ENCODE peak calls at places on chromosomes 2 and 18, in six cellular contexts. J, E, V, I, Q and X are unnamed samples.
A peak's percentile ranks its signal among the peaks of the same experiment; 100 is the strongest.

GRCh38 chr2:190270298-190270697 is 49.3 kb downstream of the HIBCH start:
- DNase-seq in Q (peak; percentile 21), E (no peak), J (no peak), I (no peak), V (no peak), X (no peak)

GRCh38 chr2:34001557-34001956 is 402.5 kb upstream of the FAM98A start:
- DNase-seq in E (no peak), I (no peak), V (no peak), J (no peak), Q (no peak), X (no peak)

GRCh38 chr2:173044686-173045085 is 31.0 kb upstream of the MAP3K20 start:
- DNase-seq in E (no peak), Q (no peak), J (no peak), I (no peak), V (no peak), X (no peak)

GRCh38 chr18:21187886-21188285 is 54.1 kb upstream of the GREB1L start:
- DNase-seq in E (no peak), V (no peak), I (no peak), Q (no peak), J (no peak), X (no peak)

GRCh38 chr18:41579185-41579584 is 375.8 kb upstream of the PIK3C3 start:
- DNase-seq in J (no peak), E (no peak), Q (no peak), I (no peak), V (no peak), X (no peak)

GRCh38 chr2:143732076-143732475 is 602.9 kb downstream of the ARHGAP15 start:
- DNase-seq in V (no peak), Q (no peak), I (no peak), J (no peak), E (no peak), X (no peak)

GRCh38 chr2:64023485-64024258 is 4.4 kb upstream of the VPS54 start:
- DNase-seq in E (peak; percentile 12), Q (no peak), I (no peak), V (peak; percentile 54), J (no peak), X (peak; percentile 21)

GRCh38 chr2:11133238-11133935 is 21.9 kb upstream of the SLC66A3 start:
- DNase-seq in I (no peak), V (no peak), E (peak; percentile 76), Q (no peak), J (no peak), X (no peak)

GRCh38 chr2:177501186-177501585 is 108.6 kb downstream of the AGPS start:
- DNase-seq in I (no peak), V (no peak), J (no peak), E (no peak), Q (no peak), X (no peak)

GRCh38 chr2:1868683-1869141 is 124.4 kb upstream of the PXDN start:
- DNase-seq in J (no peak), I (no peak), E (peak; percentile 68), V (no peak), Q (no peak), X (no peak)

GRCh38 chr2:155630760-155631159 is 701.8 kb downstream of the NR4A2 start:
- DNase-seq in J (no peak), E (no peak), Q (no peak), V (no peak), I (no peak), X (no peak)

GRCh38 chr2:234488913-234489451 is 7.9 kb downstream of the ARL4C start:
- DNase-seq in Q (no peak), E (no peak), J (no peak), V (peak; percentile 45), I (no peak), X (no peak)

GRCh38 chr2:172790404-172790803 is 54.8 kb downstream of the RAPGEF4 start:
- DNase-seq in E (no peak), V (no peak), J (no peak), Q (no peak), I (no peak), X (no peak)

GRCh38 chr18:44679912-44680270 is 797 bp upstream of the SETBP1 start:
- DNase-seq in E (peak; percentile 81), J (peak; percentile 58), V (peak; percentile 52), Q (peak; percentile 16), I (peak; percentile 66), X (peak; percentile 77)

GRCh38 chr2:105800036-105800755 is 55.5 kb downstream of the NCK2 start:
- DNase-seq in I (no peak), Q (no peak), J (no peak), V (no peak), E (no peak), X (no peak)

GRCh38 chr18:79611040-79611681 is 68.4 kb upstream of the CTDP1 start:
- DNase-seq in V (no peak), Q (no peak), J (no peak), E (no peak), I (no peak), X (peak; percentile 31)

GRCh38 chr2:62293490-62294212 is 97.7 kb downstream of the B3GNT2 start:
- DNase-seq in E (peak; percentile 93), J (peak; percentile 93), Q (no peak), V (peak; percentile 31), I (peak; percentile 95), X (peak; percentile 93)

GRCh38 chr2:160921401-160921964 is 238.7 kb upstream of the TANK start:
- DNase-seq in E (no peak), Q (no peak), I (no peak), J (no peak), V (no peak), X (no peak)

GRCh38 chr2:70124983-70125480 is 37.8 kb downstream of the PCBP1 start:
- DNase-seq in I (peak; percentile 69), E (peak; percentile 81), V (peak; percentile 65), J (peak; percentile 61), Q (peak; percentile 71), X (peak; percentile 77)

GRCh38 chr18:30903566-30903965 is 139.0 kb downstream of the DSC3 start:
- DNase-seq in Q (no peak), I (no peak), E (no peak), V (no peak), J (no peak), X (no peak)

GRCh38 chr2:53088062-53088461 is 679.5 kb upstream of the CHAC2 start:
- DNase-seq in E (no peak), J (no peak), I (no peak), Q (no peak), V (no peak), X (no peak)

GRCh38 chr18:13318644-13319501 is 100.3 kb downstream of the LDLRAD4 start:
- DNase-seq in V (no peak), Q (no peak), J (no peak), E (no peak), I (no peak), X (no peak)

GRCh38 chr2:196479350-196479749 is 160.2 kb upstream of the CCDC150 start:
- DNase-seq in I (no peak), V (no peak), E (no peak), Q (no peak), J (no peak), X (no peak)

GRCh38 chr2:4190548-4190947 is 487.2 kb downstream of the DCDC2C start:
- DNase-seq in E (no peak), Q (no peak), V (no peak), J (no peak), I (no peak), X (no peak)

GRCh38 chr2:163775304-163775703 is 39.5 kb upstream of the FIGN start:
- DNase-seq in V (no peak), I (no peak), Q (no peak), J (no peak), E (no peak), X (no peak)

GRCh38 chr18:34345738-34346137 is 121.0 kb upstream of the NOL4 start:
- DNase-seq in V (no peak), E (no peak), I (no peak), Q (no peak), J (no peak), X (no peak)

GRCh38 chr2:42117923-42118758 is 51.0 kb upstream of the EML4 start:
- DNase-seq in I (no peak), Q (no peak), J (no peak), E (no peak), V (peak; percentile 80), X (no peak)

GRCh38 chr2:238173692-238174091 is 14.9 kb downstream of the ERFE start:
- DNase-seq in Q (no peak), I (no peak), E (no peak), J (no peak), V (peak; percentile 18), X (no peak)
- TF ChIP-seq CTCF in Q (no peak), I (no peak), E (peak; percentile 33), J (no peak), V (peak; percentile 63), X (no peak)

GRCh38 chr2:171432206-171432968 is 1.4 kb downstream of the METTL8 start:
- DNase-seq in J (no peak), Q (no peak), V (no peak), E (no peak), I (no peak), X (no peak)
- H3K4me3 ChIP-seq in J (no peak overlapping the region), Q (peak overlapping the region; percentile 57), V (peak overlapping the region; percentile 88), E (peak overlapping the region; percentile 68), I (no peak overlapping the region), X (no peak overlapping the region)

DNA sequence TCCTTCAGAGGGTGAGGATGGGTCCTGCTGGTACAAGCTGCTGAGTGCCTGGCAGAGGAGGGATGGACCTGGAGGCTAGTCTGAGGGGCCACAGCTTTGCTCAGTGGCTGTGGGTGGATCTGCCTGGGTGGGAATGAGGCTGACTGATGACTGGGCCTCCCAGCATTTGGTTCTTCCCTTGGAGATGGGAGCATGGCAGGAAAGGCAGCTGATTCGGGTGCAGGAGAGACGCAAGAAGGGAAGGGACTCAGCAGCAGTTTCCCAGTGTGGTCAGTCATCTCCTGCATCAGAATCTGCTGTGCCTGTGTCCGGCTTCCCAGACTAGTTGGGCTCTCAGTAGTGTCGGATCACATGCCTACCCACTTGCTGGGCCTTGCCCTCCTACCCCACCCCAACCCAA is 7.3 kb downstream of the WIPF1 start:
- DNase-seq in V (no peak), Q (no peak), I (no peak), J (no peak), E (no peak), X (no peak)
- H3K4me1 ChIP-seq in V (peaks cover 55% of the 10 kb centered on the region), Q (peaks cover 16% of the 10 kb centered on the region), I (no peaks in the 10 kb centered on the region), J (peaks cover 87% of the 10 kb centered on the region), E (peaks cover 20% of the 10 kb centered on the region), X (no peaks in the 10 kb centered on the region)

GRCh38 chr2:30686000-30686399 is 121.2 kb downstream of the CAPN13 start:
- DNase-seq in V (peak; percentile 30), E (peak; percentile 19), I (no peak), J (no peak), Q (no peak), X (no peak)

GRCh38 chr2:30684026-30684425 is 123.2 kb downstream of the CAPN13 start:
- DNase-seq in V (no peak), J (no peak), I (no peak), Q (no peak), E (no peak), X (no peak)

GRCh38 chr2:30683240-30683956 is 123.8 kb downstream of the CAPN13 start:
- DNase-seq in E (no peak), I (no peak), Q (no peak), J (no peak), V (peak; percentile 60), X (no peak)

GRCh38 chr2:30684546-30684945 is 122.7 kb downstream of the CAPN13 start:
- DNase-seq in I (no peak), V (no peak), J (no peak), Q (no peak), E (no peak), X (no peak)

DNA sequence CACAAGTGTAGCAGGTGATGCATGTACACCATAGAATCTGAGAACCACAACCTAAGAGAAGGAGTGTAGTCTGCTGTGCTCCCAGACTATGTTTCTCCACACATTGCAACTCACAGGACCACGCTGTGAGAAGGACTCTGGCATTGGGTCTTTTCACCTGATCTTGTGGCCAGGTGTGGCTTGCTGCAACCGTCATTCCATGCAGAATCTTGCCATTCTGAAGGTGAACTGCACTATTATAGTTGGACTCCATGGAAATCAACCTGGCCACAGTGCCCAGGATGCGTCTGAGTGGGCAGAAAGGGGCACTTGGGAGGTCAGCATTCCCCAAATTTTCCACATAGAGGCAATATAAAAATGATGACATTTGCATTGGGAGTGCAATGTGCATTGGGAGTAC is 122.2 kb downstream of the CAPN13 start:
- DNase-seq in Q (no peak), J (no peak), E (no peak), V (no peak), I (no peak), X (no peak)
- TF ChIP-seq CTCF in Q (no peak), J (no peak), E (no peak), V (no peak), I (no peak), X (no peak)